ENCODE peak calls at places on chromosomes 12 and 14, in nine cellular contexts. B is WTC11; P is EH; Z is stimulated activated CD4-positive, alpha-beta T cell treated with anti-CD3 and anti-CD28 coated beads, Interleukin-12 subunit alpha, Interleukin-12 subunit beta, amount 100 ng/mL, for 48 hours; T is myocyte; A is HTR-8/SVneo; I is dorsolateral prefrontal cortex; D is BJ; J is A673. V is an unnamed sample.

GRCh38 chr12:123092866-123093265 is 58.0 kb downstream of the PITPNM2 start:
- DNase-seq in J (no peak), I (no peak), T (no peak), A (no peak), D (no peak), Z (no peak), B (no peak), P (no peak), V (no peak)

GRCh38 chr12:107418976-107419375 is 266.6 kb upstream of the PWP1 start:
- DNase-seq in A (no peak), I (no peak), Z (no peak), B (no peak), T (no peak), D (no peak), P (no peak), J (no peak), V (no peak)

GRCh38 chr12:121657305-121658008 is 12.0 kb downstream of the MORN3 start:
- DNase-seq in D (no peak), A (no peak), B (no peak), T (no peak), I (no peak), P (peak; percentile 27), Z (no peak), J (no peak), V (no peak)

GRCh38 chr14:53570411-53571387 is 385.9 kb downstream of the BMP4 start:
- DNase-seq in J (no peak), A (no peak), B (no peak), I (no peak), T (peak; percentile 2), D (no peak), P (no peak), Z (no peak), V (no peak)

GRCh38 chr12:96473394-96474093 is 15.8 kb upstream of the CFAP54 start:
- DNase-seq in A (no peak), D (no peak), B (no peak), Z (no peak), P (no peak), J (no peak), I (no peak), T (no peak), V (no peak)

GRCh38 chr14:21136024-21136423 is 19.8 kb downstream of the OR5AU1 start:
- DNase-seq in J (peak; percentile 62), Z (no peak), D (no peak), A (peak; percentile 27), T (no peak), B (no peak), P (peak; percentile 10), I (no peak), V (no peak)

GRCh38 chr12:99049774-99050173 is 404.7 kb downstream of the APAF1 start:
- DNase-seq in T (no peak), P (no peak), B (no peak), A (no peak), Z (no peak), D (no peak), I (no peak), J (no peak), V (no peak)

GRCh38 chr14:93965287-93965821 is 11.0 kb downstream of the ASB2 start:
- DNase-seq in D (peak; percentile 97), B (no peak), J (no peak), T (peak; percentile 49), Z (no peak), P (peak; percentile 98), A (peak; percentile 35), I (no peak), V (peak; percentile 92)

GRCh38 chr12:99810718-99811593 is 163.4 kb downstream of the GARIN6 start:
- DNase-seq in P (peak; percentile 38), B (no peak), T (peak; percentile 38), A (peak; percentile 6), J (peak; percentile 71), I (no peak), D (no peak), Z (no peak), V (peak; percentile 2)

GRCh38 chr12:131893605-131894312 is 663 bp upstream of the ULK1 start:
- DNase-seq in A (no peak), B (no peak), J (no peak), Z (no peak), D (no peak), I (no peak), P (no peak), T (no peak), V (no peak)

GRCh38 chr12:22047495-22047894 is 1.5 kb downstream of the CMAS start:
- DNase-seq in T (no peak), B (no peak), I (no peak), A (no peak), J (no peak), D (no peak), Z (no peak), P (no peak), V (no peak)

GRCh38 chr12:12803186-12803585 is 10.0 kb upstream of the DDX47 start:
- DNase-seq in Z (no peak), T (peak; percentile 83), B (no peak), J (no peak), P (peak; percentile 77), D (no peak), A (peak; percentile 87), I (no peak), V (no peak)

GRCh38 chr14:63891148-63891964 is 38.6 kb downstream of the SYNE2 start:
- DNase-seq in B (no peak), Z (no peak), A (no peak), T (no peak), I (no peak), D (no peak), J (peak; percentile 34), P (no peak), V (no peak)